ENCODE peak calls at places on chromosome 6, in nine cellular contexts. K is non-pigmented ciliary epithelial cell; E is C1 segment of cervical spinal cord; U is LoVo; I is Panc1; S is iris pigment epithelial cell; Y is activated effector memory CD4-positive, alpha-beta T cell treated with anti-CD3 and anti-CD28 coated beads, Interleukin-2, amount 50 U/mL, for 16 hours; C is spleen; A is occipital lobe. F is an unnamed sample.

GRCh38 chr6:41159415-41160082 is 3.4 kb downstream of the TREM2 start:
- DNase-seq in K (no peak), E (no peak), U (no peak), I (no peak), S (no peak), Y (no peak), C (no peak), A (no peak), F (no peak)

GRCh38 chr6:108115598-108116058 is 41.1 kb upstream of the OSTM1 start:
- DNase-seq in K (no peak), E (no peak), U (peak; percentile 30), I (no peak), S (peak; percentile 38), Y (no peak), C (peak; percentile 81), A (no peak), F (no peak)

GRCh38 chr6:44073612-44074382 is 53.5 kb downstream of the MRPL14 start:
- DNase-seq in K (no peak), E (no peak), U (peak; percentile 4), I (no peak), S (no peak), Y (no peak), C (no peak), A (no peak), F (no peak)

GRCh38 chr6:3341467-3341866 is 82.7 kb downstream of the PSMG4 start:
- DNase-seq in K (no peak), E (no peak), U (no peak), I (no peak), S (peak; percentile 90), Y (no peak), C (no peak), A (peak; percentile 36), F (peak; percentile 76)

GRCh38 chr6:84026721-84027164 is 6.8 kb upstream of the MRAP2 start:
- DNase-seq in K (no peak), E (no peak), U (peak; percentile 32), I (no peak), S (no peak), Y (no peak), C (no peak), A (peak; percentile 20), F (no peak)

GRCh38 chr6:89237158-89237557 is 20.0 kb upstream of the GABRR1 start:
- DNase-seq in K (no peak), E (no peak), U (peak; percentile 28), I (no peak), S (no peak), Y (no peak), C (no peak), A (no peak), F (no peak)

GRCh38 chr6:118324081-118324480 is 224.0 kb upstream of the PLN start:
- DNase-seq in K (no peak), E (no peak), U (no peak), I (no peak), S (no peak), Y (no peak), C (no peak), A (no peak), F (no peak)

GRCh38 chr6:163438940-163439335 is 24.4 kb downstream of the QKI start:
- DNase-seq in K (no peak), E (no peak), U (no peak), I (no peak), S (no peak), Y (peak; percentile 73), C (peak; percentile 76), A (no peak), F (no peak)

GRCh38 chr6:168411130-168411529 is 29.9 kb upstream of the SMOC2 start:
- DNase-seq in K (no peak), E (no peak), U (no peak), I (no peak), S (no peak), Y (no peak), C (no peak), A (no peak), F (no peak)

GRCh38 chr6:99613398-99613704 is 6.7 kb downstream of the PRDM13 start:
- DNase-seq in K (no peak), E (no peak), U (no peak), I (no peak), S (peak; percentile 34), Y (peak; percentile 77), C (peak; percentile 88), A (no peak), F (no peak)

GRCh38 chr6:100466410-100467143 is 1.9 kb upstream of the SIM1 start:
- DNase-seq in K (no peak), E (no peak), U (no peak), I (no peak), S (no peak), Y (no peak), C (no peak), A (no peak), F (no peak)

GRCh38 chr6:69732640-69733039 is 64.2 kb downstream of the LMBRD1 start:
- DNase-seq in K (no peak), E (no peak), U (no peak), I (peak; percentile 13), S (peak; percentile 12), Y (no peak), C (no peak), A (no peak), F (no peak)

GRCh38 chr6:9428416-9429172 is 986.3 kb downstream of the TFAP2A start:
- DNase-seq in K (peak; percentile 22), E (no peak), U (no peak), I (no peak), S (peak; percentile 90), Y (no peak), C (no peak), A (no peak), F (no peak)

GRCh38 chr6:157139054-157139708 is 184.1 kb downstream of the TMEM242 start:
- DNase-seq in K (no peak), E (no peak), U (no peak), I (no peak), S (no peak), Y (no peak), C (no peak), A (no peak), F (no peak)

GRCh38 chr6:139370047-139370706 is 4.3 kb downstream of the CITED2 start:
- DNase-seq in K (no peak), E (no peak), U (no peak), I (no peak), S (peak; percentile 87), Y (no peak), C (no peak), A (peak; percentile 20), F (peak; percentile 80)

GRCh38 chr6:1527098-1527497 is 82.6 kb upstream of the FOXC1 start:
- DNase-seq in K (no peak), E (peak; percentile 71), U (no peak), I (no peak), S (peak; percentile 80), Y (peak; percentile 76), C (peak; percentile 78), A (peak; percentile 47), F (peak; percentile 44)

GRCh38 chr6:26172496-26172958 is 85.3 kb downstream of the HFE start:
- DNase-seq in K (no peak), E (peak; percentile 42), U (no peak), I (no peak), S (peak; percentile 46), Y (peak; percentile 69), C (no peak), A (no peak), F (no peak)

GRCh38 chr6:128919831-128920230 is 36.9 kb downstream of the LAMA2 start:
- DNase-seq in K (no peak), E (no peak), U (no peak), I (no peak), S (no peak), Y (no peak), C (no peak), A (no peak), F (no peak)

GRCh38 chr6:43457643-43458042 is 2.3 kb upstream of the DLK2 start:
- DNase-seq in K (no peak), E (no peak), U (no peak), I (no peak), S (no peak), Y (no peak), C (no peak), A (no peak), F (no peak)

GRCh38 chr6:42404494-42404893 is 47.2 kb downstream of the TRERF1 start:
- DNase-seq in K (peak; percentile 15), E (no peak), U (peak; percentile 81), I (no peak), S (peak; percentile 59), Y (peak; percentile 79), C (no peak), A (no peak), F (peak; percentile 47)

GRCh38 chr6:106069478-106069877 is 16.7 kb upstream of the PRDM1 start:
- DNase-seq in K (no peak), E (no peak), U (peak; percentile 53), I (no peak), S (peak; percentile 89), Y (no peak), C (no peak), A (no peak), F (peak; percentile 85)

GRCh38 chr6:160010067-160010466 is 41.2 kb downstream of the IGF2R start:
- DNase-seq in K (peak; percentile 67), E (no peak), U (no peak), I (no peak), S (peak; percentile 54), Y (no peak), C (no peak), A (no peak), F (peak; percentile 58)

GRCh38 chr6:63449714-63450113 is 122.6 kb upstream of the LOC128125822 start:
- DNase-seq in K (no peak), E (no peak), U (no peak), I (no peak), S (no peak), Y (no peak), C (no peak), A (no peak), F (no peak)

F was measured in fibroblast of the conjunctiva.